ENCODE peak calls at places on chromosome 15, in five cellular contexts. S is stomach, R is breast epithelium, T is GM12878, Q is suprapubic skin. H is an unnamed sample. For H3K4me1, the result is how much of the 10 kb centered on the place peaks cover.

GRCh38 chr15:77107068-77107467 is 36.2 kb upstream of the TSPAN3 start:
- DNase-seq in S (no peak), R (no peak), T (no peak), Q (no peak), H (no peak)

GRCh38 chr15:88714782-88715372 is 76.1 kb downstream of the ISG20 start:
- DNase-seq in R (no peak), Q (no peak), S (no peak), T (no peak), H (peak)

GRCh38 chr15:83282859-83283812 is 1.3 kb downstream of the BNC1 start:
- DNase-seq in S (no peak), T (no peak), Q (no peak), R (no peak), H (no peak)

GRCh38 chr15:58521293-58521991 is 89.7 kb downstream of the LIPC start:
- DNase-seq in S (no peak), T (no peak), R (no peak), Q (no peak), H (peak)

GRCh38 chr15:85879334-85880163 is 84.8 kb upstream of the KLHL25 start:
- DNase-seq in Q (no peak), S (no peak), T (no peak), R (no peak), H (no peak)

GRCh38 chr15:45144775-45145174 is 15.0 kb downstream of the DUOX1 start:
- DNase-seq in S (no peak), T (no peak), R (no peak), Q (no peak), H (no peak)

GRCh38 chr15:29759596-29759995 is 62.7 kb downstream of the TJP1 start:
- DNase-seq in R (no peak), S (no peak), T (no peak), Q (no peak), H (no peak)

GRCh38 chr15:32705450-32705849 is 12.4 kb upstream of the GREM1 start:
- DNase-seq in T (no peak), Q (no peak), S (no peak), R (no peak), H (no peak)

GRCh38 chr15:65400760-65401606 is 21.8 kb downstream of the IGDCC4 start:
- DNase-seq in Q (no peak), S (peak), T (no peak), R (no peak), H (no peak)

GRCh38 chr15:22903427-22903826 is 65.0 kb downstream of the NIPA2 start:
- DNase-seq in R (no peak), Q (no peak), T (no peak), S (no peak), H (no peak)

GRCh38 chr15:26115229-26115943 is 252.3 kb upstream of the ATP10A start:
- DNase-seq in R (no peak), T (no peak), S (no peak), Q (no peak), H (no peak)

GRCh38 chr15:87557871-87558270 is 698.7 kb downstream of the NTRK3 start:
- DNase-seq in R (no peak), T (no peak), S (no peak), Q (no peak), H (no peak)

GRCh38 chr15:63504979-63505841 is 817 bp downstream of the USP3 start:
- DNase-seq in R (peak), T (no peak), S (peak), Q (peak), H (peak)

GRCh38 chr15:36921484-36922091 is 178.8 kb downstream of the MEIS2 start:
- DNase-seq in Q (no peak), T (no peak), S (no peak), R (no peak), H (no peak)

GRCh38 chr15:40308844-40309189 is 1.1 kb upstream of the PLCB2 start:
- DNase-seq in Q (no peak), S (no peak), R (no peak), T (no peak), H (no peak)
- TF ChIP-seq POLR2AphosphoS5 in Q (no peak), S (no peak), R (no peak), T (no peak), H (no peak)

GRCh38 chr15:75650908-75651809 is 3.4 kb downstream of the SNX33 start:
- DNase-seq in Q (no peak), R (no peak), S (peak), T (no peak), H (no peak)
- H3K4me1 ChIP-seq in Q (half or more), R (under half), S (half or more), T (under half), H (under half)

DNA sequence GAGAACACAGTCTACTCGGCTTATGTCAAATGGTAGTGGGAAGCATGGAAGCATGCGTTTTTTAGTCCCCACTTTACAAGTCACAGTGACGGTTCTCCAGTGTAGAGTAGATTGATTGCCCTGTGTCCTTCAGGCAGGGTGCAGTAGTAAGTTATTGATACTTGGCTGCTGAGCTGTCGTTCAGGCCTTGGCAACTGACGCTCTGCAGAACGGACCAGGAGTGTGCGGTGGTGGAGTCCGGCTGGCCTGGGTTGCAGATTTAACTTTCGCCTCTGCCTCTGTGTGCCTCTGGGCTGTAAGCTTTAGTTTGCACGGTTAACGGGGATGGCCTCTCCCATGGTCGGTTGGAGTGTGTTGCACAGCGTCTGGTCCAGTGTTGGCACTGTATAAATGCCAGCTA is 58.6 kb downstream of the IGF1R start:
- DNase-seq in Q (no peak), R (no peak), S (no peak), T (no peak), H (no peak)
- TF ChIP-seq POLR2AphosphoS5 in Q (no peak), R (no peak), S (no peak), T (no peak), H (no peak)

GRCh38 chr15:68080783-68081182 is 26.7 kb downstream of the PIAS1 start:
- DNase-seq in T (no peak), R (no peak), Q (no peak), S (no peak), H (no peak)

GRCh38 chr15:68083463-68083862 is 29.3 kb downstream of the PIAS1 start:
- DNase-seq in S (no peak), T (no peak), Q (no peak), R (no peak), H (no peak)

GRCh38 chr15:68081869-68082505 is 27.9 kb downstream of the PIAS1 start:
- DNase-seq in T (no peak), R (no peak), Q (no peak), S (no peak), H (no peak)

GRCh38 chr15:68085052-68085451 is 30.9 kb downstream of the PIAS1 start:
- DNase-seq in R (no peak), T (no peak), Q (no peak), S (no peak), H (no peak)

GRCh38 chr15:68082735-68083134 is 28.6 kb downstream of the PIAS1 start:
- DNase-seq in R (no peak), T (no peak), Q (no peak), S (no peak), H (no peak)
- H3K4me1 ChIP-seq in R (under half), T (under half), Q (half or more), S (half or more), H (under half)

GRCh38 chr15:51334011-51334426 is 4.4 kb downstream of the CYP19A1 start:
- DNase-seq in T (no peak), R (no peak), Q (no peak), S (no peak), H (no peak)
- TF ChIP-seq POLR2AphosphoS5 in T (no peak), R (no peak), Q (no peak), S (no peak), H (no peak)

DNA sequence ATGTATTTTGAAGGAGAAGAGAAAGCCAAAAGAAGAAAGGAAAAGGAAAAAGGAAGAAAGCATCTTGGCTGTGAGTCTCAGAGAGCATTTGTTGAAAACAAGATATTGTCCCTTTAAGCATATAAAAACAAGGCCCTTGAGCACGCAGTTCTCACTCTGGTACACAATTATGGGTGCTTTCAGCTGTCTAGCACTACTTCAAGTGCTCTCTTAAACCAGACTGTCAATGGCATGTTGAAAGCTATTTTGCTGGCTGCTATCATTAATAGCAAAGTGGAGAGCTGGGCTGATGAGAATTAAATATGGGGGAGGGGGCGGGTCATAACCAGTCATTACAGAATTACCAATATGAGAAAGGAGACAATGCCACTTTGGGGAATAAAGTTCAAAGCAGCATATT is 9.3 kb downstream of the TLE3 start:
- DNase-seq in S (no peak), R (no peak), T (no peak), Q (no peak), H (no peak)
- H3K4me1 ChIP-seq in S (half or more), R (under half), T (under half), Q (half or more), H (under half)

GRCh38 chr15:74651251-74651741 is 35.7 kb downstream of the CLK3 start:
- DNase-seq in T (no peak), S (no peak), Q (no peak), R (no peak), H (no peak)
- TF ChIP-seq POLR2AphosphoS5 in T (no peak), S (no peak), Q (peak), R (no peak), H (no peak)

H was measured in prostate gland.